ENCODE peak calls at places on chromosomes 5 and 9, in ten cellular contexts. Y is lower lobe of right lung; A is neuronal stem cell; D is thyroid gland; W is HepG2; X is psoas muscle; C is effector memory CD4-positive, alpha-beta T cell; E is cardiac muscle cell; I is kidney; R is mammary epithelial cell. M is an unnamed sample.

GRCh38 chr5:40165789-40166728 is 513.7 kb upstream of the PTGER4 start:
- DNase-seq in Y (no peak), A (no peak), D (no peak), W (no peak), X (no peak), C (no peak), E (peak; percentile 3), I (no peak), R (peak; percentile 10), M (peak; percentile 33)

GRCh38 chr9:112218908-112219307 is 43.8 kb upstream of the SUSD1 start:
- DNase-seq in Y (no peak), A (no peak), D (no peak), W (no peak), X (no peak), C (no peak), E (no peak), I (no peak), R (no peak), M (no peak)

GRCh38 chr9:111952559-111952958 is 55.9 kb downstream of the UGCG start:
- DNase-seq in Y (no peak), A (no peak), D (no peak), W (no peak), X (no peak), C (no peak), E (peak; percentile 84), I (no peak), R (peak; percentile 93), M (no peak)

GRCh38 chr9:72315089-72315509 is 49.9 kb downstream of the ZFAND5 start:
- DNase-seq in Y (peak; percentile 69), A (no peak), D (peak; percentile 94), W (no peak), X (peak; percentile 67), C (no peak), E (peak; percentile 86), I (peak; percentile 93), R (peak; percentile 25), M (no peak)

GRCh38 chr9:132588501-132589147 is 6.2 kb downstream of the BARHL1 start:
- DNase-seq in Y (no peak), A (no peak), D (no peak), W (no peak), X (no peak), C (no peak), E (no peak), I (no peak), R (no peak), M (no peak)

GRCh38 chr5:107430077-107430625 is 240.6 kb downstream of the EFNA5 start:
- DNase-seq in Y (no peak), A (no peak), D (no peak), W (no peak), X (no peak), C (no peak), E (peak; percentile 30), I (no peak), R (no peak), M (no peak)

GRCh38 chr9:13942695-13943094 is 371.2 kb downstream of the NFIB start:
- DNase-seq in Y (no peak), A (no peak), D (no peak), W (no peak), X (peak; percentile 15), C (no peak), E (peak; percentile 93), I (no peak), R (peak; percentile 99), M (no peak)

GRCh38 chr5:133338504-133339355 is 273.6 kb downstream of the FSTL4 start:
- DNase-seq in Y (no peak), A (no peak), D (no peak), W (no peak), X (no peak), C (no peak), E (no peak), I (peak; percentile 35), R (no peak), M (no peak)

GRCh38 chr5:96794757-96795156 is 13.0 kb downstream of the ERAP1 start:
- DNase-seq in Y (no peak), A (no peak), D (no peak), W (no peak), X (no peak), C (peak; percentile 18), E (no peak), I (no peak), R (no peak), M (no peak)

GRCh38 chr5:145682197-145682895 is 152.8 kb downstream of the PRELID2 start:
- DNase-seq in Y (no peak), A (no peak), D (no peak), W (no peak), X (no peak), C (no peak), E (no peak), I (no peak), R (no peak), M (no peak)

GRCh38 chr5:39437469-39437868 is 12.7 kb upstream of the DAB2 start:
- DNase-seq in Y (no peak), A (no peak), D (no peak), W (peak; percentile 90), X (no peak), C (no peak), E (no peak), I (no peak), R (no peak), M (no peak)

DNA sequence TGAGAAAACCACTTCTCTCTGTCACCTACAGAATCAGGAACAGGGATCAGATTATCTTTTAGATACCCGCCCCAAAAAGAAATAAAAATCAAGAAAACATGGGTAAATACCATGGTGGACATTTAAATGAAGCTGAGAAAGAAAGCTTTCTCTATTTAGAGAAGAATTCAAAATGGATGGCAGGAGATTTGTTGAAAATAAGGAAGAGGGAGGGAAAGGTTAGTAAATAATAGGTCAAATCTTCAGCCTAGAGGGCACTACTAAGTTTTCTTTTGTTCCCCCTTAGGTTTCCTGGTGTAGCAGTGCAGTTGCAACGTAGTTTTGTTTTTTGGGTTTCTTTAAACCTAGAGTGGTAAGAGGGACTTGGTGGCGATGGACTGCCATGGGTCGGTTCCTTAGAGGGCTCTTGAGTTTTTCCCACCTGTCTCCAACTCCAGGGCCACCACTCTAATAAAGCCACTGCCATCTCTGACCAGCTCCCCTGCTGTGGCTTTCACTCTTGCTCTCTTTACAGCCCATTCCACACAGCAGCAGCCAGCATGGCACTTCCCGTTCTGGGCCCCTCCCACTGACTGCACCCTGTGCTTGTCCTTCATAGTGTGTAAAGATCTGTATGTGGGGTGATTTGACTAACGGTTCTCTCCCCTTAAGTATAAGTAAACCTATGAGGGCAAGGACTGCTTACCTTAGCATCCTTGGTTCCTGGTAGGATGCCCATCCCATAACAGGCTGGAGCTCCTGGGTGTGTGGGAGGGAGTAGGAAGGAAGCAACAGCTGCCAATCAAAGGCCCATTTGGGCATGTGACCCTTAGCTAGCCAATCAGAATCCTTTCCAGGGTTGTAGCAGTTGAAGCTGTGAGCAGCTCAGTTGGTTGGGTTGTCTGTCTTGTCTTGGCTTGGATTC is 118.3 kb downstream of the SLC1A3 start:
- DNase-seq in Y (peak; percentile 84), A (no peak), D (no peak), W (no peak), X (peak; percentile 32), C (no peak), E (no peak), I (no peak), R (no peak), M (peak; percentile 10)
- H3K4me3 ChIP-seq in Y (peak overlapping the region; percentile 38), A (no peak overlapping the region), D (no peak overlapping the region), W (no peak overlapping the region), X (no peak overlapping the region), C (peak overlapping the region; percentile 24), E (no peak overlapping the region), I (no peak overlapping the region), R (no peak overlapping the region), M (peak overlapping the region; percentile 72)

DNA sequence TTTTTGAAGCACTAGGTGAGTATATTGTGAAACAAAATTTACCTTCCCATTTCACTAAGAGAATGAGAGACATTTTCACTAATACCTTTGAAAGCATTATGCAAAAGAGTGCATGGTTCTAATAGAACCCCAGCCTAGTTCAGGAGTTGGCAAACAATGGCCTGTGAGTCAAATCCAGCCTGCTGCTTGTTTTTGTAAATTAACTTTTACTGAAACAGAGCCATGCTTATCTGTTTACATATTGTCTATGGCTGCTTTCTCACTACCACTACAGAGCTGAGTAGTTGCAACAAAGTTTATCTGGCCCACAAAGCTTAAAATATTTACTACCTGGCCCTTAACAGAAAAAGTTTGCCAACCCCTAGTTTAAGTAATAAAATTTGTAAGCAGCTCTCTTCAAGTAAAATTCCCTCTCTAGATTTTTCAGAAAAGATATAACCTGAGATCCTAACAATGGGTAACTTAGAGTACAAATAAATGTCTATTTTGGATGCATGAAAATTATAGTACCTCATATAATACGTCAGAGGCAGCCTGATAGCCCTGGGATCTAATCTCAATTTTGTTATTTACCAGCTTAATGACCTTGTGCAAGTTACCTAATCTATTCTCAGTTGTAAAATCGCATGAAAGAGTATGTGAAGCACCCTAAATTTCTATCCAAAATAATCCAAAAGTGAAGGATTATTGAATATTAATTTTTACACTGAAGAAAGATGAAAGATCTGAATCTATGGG is 50.7 kb upstream of the ARL15 start:
- DNase-seq in Y (no peak), A (no peak), D (no peak), W (no peak), X (no peak), C (no peak), E (peak; percentile 8), I (no peak), R (no peak), M (no peak)
- H3K27ac ChIP-seq in Y (no peak overlapping the region), A (no peak overlapping the region), D (no peak overlapping the region), W (no peak overlapping the region), X (no peak overlapping the region), C (no peak overlapping the region), E (no peak overlapping the region), I (no peak overlapping the region), R (no peak overlapping the region), M (no peak overlapping the region)

GRCh38 chr5:149410721-149411432 is 31.8 kb upstream of the IL17B start:
- DNase-seq in Y (no peak), A (no peak), D (no peak), W (peak; percentile 30), X (no peak), C (no peak), E (peak; percentile 60), I (no peak), R (no peak), M (no peak)
- H3K9me3 ChIP-seq in Y (no peaks in the 10 kb centered on the region), A (no peaks in the 10 kb centered on the region), D (no peaks in the 10 kb centered on the region), W (no peaks in the 10 kb centered on the region), X (no peaks in the 10 kb centered on the region), C (no peaks in the 10 kb centered on the region), E (no peaks in the 10 kb centered on the region), I (no peaks in the 10 kb centered on the region), R (no peaks in the 10 kb centered on the region), M (no peaks in the 10 kb centered on the region)

GRCh38 chr5:174533771-174534221 is 190.6 kb upstream of the MSX2 start:
- DNase-seq in Y (no peak), A (no peak), D (no peak), W (no peak), X (no peak), C (no peak), E (peak; percentile 57), I (no peak), R (peak; percentile 87), M (no peak)
- H3K4me3 ChIP-seq in Y (no peak overlapping the region), A (no peak overlapping the region), D (no peak overlapping the region), W (no peak overlapping the region), X (no peak overlapping the region), C (no peak overlapping the region), E (no peak overlapping the region), I (no peak overlapping the region), R (no peak overlapping the region), M (no peak overlapping the region)